ENCODE peak calls at places on chromosome 21, in six cellular contexts. O, D, G, J, F and A are unnamed samples.

GRCh38 chr21:34020005-34020847 is 53.2 kb upstream of the MRPS6 start:
- DNase-seq in G (no peak), J (peak), F (no peak), O (no peak), D (no peak), A (no peak)

GRCh38 chr21:16070207-16070651 is 340.4 kb downstream of the USP25 start:
- DNase-seq in J (no peak), D (no peak), O (no peak), G (no peak), F (peak), A (no peak)

GRCh38 chr21:38679531-38679930 is 126.2 kb upstream of the ETS2 start:
- DNase-seq in O (peak), J (peak), G (peak), D (peak), F (no peak), A (no peak)

GRCh38 chr21:40952551-40953330 is 105.8 kb upstream of the DSCAM start:
- DNase-seq in J (no peak), O (no peak), D (no peak), F (no peak), G (no peak), A (no peak)

GRCh38 chr21:19981938-19982337 is 1016.3 kb upstream of the NCAM2 start:
- DNase-seq in D (no peak), O (no peak), J (peak), G (no peak), F (no peak), A (no peak)

GRCh38 chr21:27077501-27077900 is 110.6 kb upstream of the ADAMTS5 start:
- DNase-seq in F (no peak), D (no peak), G (no peak), O (peak), J (no peak), A (no peak)

GRCh38 chr21:42350271-42350885 is 416 bp downstream of the TFF2 start:
- DNase-seq in F (no peak), D (no peak), G (no peak), J (no peak), O (no peak), A (peak)

GRCh38 chr21:39927304-39927886 is 60.2 kb downstream of the PCP4 start:
- DNase-seq in J (no peak), F (no peak), O (no peak), D (no peak), G (no peak), A (no peak)

GRCh38 chr21:41778974-41779600 is 12.2 kb upstream of the RIPK4 start:
- DNase-seq in G (no peak), J (no peak), D (no peak), O (no peak), F (peak), A (peak)

GRCh38 chr21:42233067-42233981 is 14.4 kb downstream of the ABCG1 start:
- DNase-seq in O (peak), J (peak), F (peak), G (peak), D (no peak), A (no peak)

GRCh38 chr21:29235714-29236197 is 63.0 kb upstream of the BACH1 start:
- DNase-seq in D (no peak), O (no peak), F (no peak), J (no peak), G (no peak), A (no peak)

GRCh38 chr21:39525601-39526000 is 73.8 kb downstream of the SH3BGR start:
- DNase-seq in J (no peak), F (no peak), G (no peak), O (no peak), D (no peak), A (no peak)

GRCh38 chr21:42040411-42041180 is 30.4 kb upstream of the ZBTB21 start:
- DNase-seq in G (peak), F (no peak), D (peak), J (no peak), O (peak), A (no peak)

GRCh38 chr21:32940079-32941014 is 85.4 kb upstream of the OLIG2 start:
- DNase-seq in D (no peak), O (peak), F (peak), J (peak), G (peak), A (peak)

GRCh38 chr21:25563399-25564116 is 43.7 kb downstream of the MRPL39 start:
- DNase-seq in D (no peak), O (no peak), J (peak), G (peak), F (no peak), A (no peak)

GRCh38 chr21:25809013-25809412 is 74.2 kb downstream of the GABPA start:
- DNase-seq in G (no peak), F (no peak), J (no peak), D (no peak), O (peak), A (no peak)

GRCh38 chr21:26011292-26011940 is 159.2 kb downstream of the APP start:
- DNase-seq in F (no peak), D (no peak), J (peak), O (no peak), G (no peak), A (no peak)

GRCh38 chr21:43657355-43658093 is 1.8 kb downstream of the HSF2BP start:
- DNase-seq in F (no peak), D (no peak), O (no peak), G (no peak), J (no peak), A (no peak)

GRCh38 chr21:33266784-33267135 is 593 bp downstream of the IL10RB start:
- DNase-seq in O (no peak), D (no peak), G (no peak), J (no peak), F (no peak), A (no peak)

GRCh38 chr21:23542097-23542496 is 2065.2 kb downstream of the MRPL39 start:
- DNase-seq in J (no peak), O (no peak), D (no peak), F (no peak), G (no peak), A (no peak)

GRCh38 chr21:46617267-46618051 is 12.6 kb upstream of the S100B start:
- DNase-seq in O (peak), J (no peak), F (no peak), D (no peak), G (peak), A (no peak)

GRCh38 chr21:34992736-34993135 is 56.4 kb downstream of the RUNX1 start:
- DNase-seq in J (no peak), O (peak), D (no peak), F (no peak), G (peak), A (no peak)

DNA sequence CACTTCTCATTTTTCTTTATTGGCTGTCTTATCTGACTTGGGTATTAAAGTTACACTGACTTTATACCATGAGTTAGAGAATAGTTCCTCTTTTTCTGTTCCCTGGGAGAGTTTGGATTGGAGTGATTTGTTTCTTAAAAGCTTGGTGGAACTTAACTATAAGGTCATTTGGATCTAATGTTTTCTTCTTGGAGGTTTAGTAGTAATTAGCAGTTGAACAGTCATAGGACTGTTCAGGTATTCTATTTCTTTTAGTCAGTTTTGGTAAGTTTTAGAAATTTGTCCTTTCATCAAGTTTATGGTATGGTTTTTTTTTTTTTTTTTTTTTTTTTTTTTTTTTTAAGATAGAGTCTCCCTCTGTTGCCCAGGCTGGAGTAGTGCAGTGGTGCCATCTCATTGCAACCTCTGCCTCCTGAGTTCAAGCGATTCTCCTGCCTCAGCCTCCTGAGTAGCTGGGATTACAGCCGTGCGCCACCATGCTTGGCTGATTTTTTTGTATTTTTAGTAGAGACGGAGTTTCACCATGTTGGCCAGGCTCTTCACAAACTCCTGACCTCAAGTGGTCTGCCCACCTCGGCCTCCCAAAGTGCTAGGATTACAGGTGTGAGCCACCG is 6.3 kb downstream of the TTC3 start:
- DNase-seq in O (no peak), J (peak), F (no peak), G (no peak), D (no peak), A (no peak)
- TF ChIP-seq CTCF in O (no peak), J (peak), F (peak), G (no peak), D (no peak), A (no peak)

GRCh38 chr21:44940116-44940631 is 345 bp downstream of the SLX9 start:
- DNase-seq in G (no peak), J (peak), F (peak), O (no peak), D (no peak), A (no peak)

GRCh38 chr21:44943005-44943685 is 3.3 kb downstream of the SLX9 start:
- DNase-seq in D (no peak), O (peak), G (no peak), J (no peak), F (no peak), A (no peak)

GRCh38 chr21:44939532-44940115 is at the start of gene SLX9:
- DNase-seq in F (peak), D (peak), O (peak), G (peak), J (peak), A (peak)

GRCh38 chr21:44942566-44942965 is 2.7 kb downstream of the SLX9 start:
- DNase-seq in D (no peak), G (no peak), O (no peak), F (no peak), J (no peak), A (no peak)

GRCh38 chr21:44941567-44941966 is 1.7 kb downstream of the SLX9 start:
- DNase-seq in G (no peak), J (no peak), F (no peak), D (no peak), O (no peak), A (no peak)
- H3K4me3 ChIP-seq in G (no peak), J (peak), F (no peak), D (no peak), O (no peak), A (no peak)

GRCh38 chr21:18265955-18266354 is 21.3 kb downstream of the CHODL start:
- DNase-seq in F (no peak), J (no peak), O (no peak), D (no peak), G (peak), A (no peak)
- TF ChIP-seq CTCF in F (no peak), J (no peak), O (no peak), D (no peak), G (no peak), A (no peak)

GRCh38 chr21:31158789-31159581 is 120.7 kb upstream of the KRTAP19-8 start:
- DNase-seq in F (no peak), O (peak), D (no peak), G (peak), J (peak), A (no peak)

GRCh38 chr21:31162079-31162699 is 123.9 kb upstream of the KRTAP19-8 start:
- DNase-seq in G (no peak), F (no peak), J (no peak), D (no peak), O (no peak), A (no peak)

GRCh38 chr21:31161157-31161556 is 122.9 kb upstream of the KRTAP19-8 start:
- DNase-seq in J (no peak), F (peak), D (no peak), O (peak), G (no peak), A (no peak)

GRCh38 chr21:31157756-31158155 is 119.5 kb upstream of the KRTAP19-8 start:
- DNase-seq in J (no peak), D (no peak), F (no peak), O (no peak), G (no peak), A (no peak)

DNA sequence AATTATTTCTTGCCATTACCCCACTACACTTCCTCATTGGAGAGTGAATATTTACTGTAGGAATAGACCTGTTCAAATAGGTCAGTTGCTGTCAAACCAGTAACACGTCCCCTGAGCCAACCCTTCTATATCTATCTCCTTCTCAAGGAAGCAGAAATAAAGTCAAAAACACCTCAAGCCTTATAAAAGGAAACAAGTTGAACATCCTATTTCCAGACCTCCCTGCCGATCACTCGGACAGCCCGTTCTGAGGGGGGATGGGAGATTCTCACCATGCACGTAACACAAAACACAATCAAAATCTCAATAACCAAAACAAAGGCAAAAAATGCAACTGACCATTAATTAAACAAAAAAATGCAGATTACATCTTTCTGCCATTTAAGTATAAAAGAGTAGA is 121.5 kb upstream of the KRTAP19-8 start:
- DNase-seq in G (no peak), F (no peak), J (no peak), D (no peak), O (no peak), A (no peak)
- H3K4me3 ChIP-seq in G (no peak), F (no peak), J (no peak), D (no peak), O (no peak), A (no peak)